ENCODE peak calls at places on chromosome 4, in eight cellular contexts. One of them, this sample, is unnamed.

GRCh38 chr4:12987284-12987683 is 496.9 kb downstream of the RAB28 start:
- DNase-seq in mesenteric fat pad: no peak
- DNase-seq in nephron progenitor cell: no peak
- DNase-seq in lower leg skin: no peak
- DNase-seq in retina: no peak
- DNase-seq in T follicular helper cell: no peak
- DNase-seq in AG10803: no peak
- DNase-seq in effector memory CD4-positive, alpha-beta T cell: no peak
- DNase-seq in this sample: no peak

GRCh38 chr4:14749910-14750309 is 252.4 kb upstream of the CPEB2 start:
- DNase-seq in mesenteric fat pad: no peak
- DNase-seq in effector memory CD4-positive, alpha-beta T cell: no peak
- DNase-seq in lower leg skin: no peak
- DNase-seq in AG10803: peak
- DNase-seq in retina: no peak
- DNase-seq in nephron progenitor cell: no peak
- DNase-seq in T follicular helper cell: no peak
- DNase-seq in this sample: no peak

GRCh38 chr4:33262809-33263208 is 2542.6 kb downstream of the PCDH7 start:
- DNase-seq in lower leg skin: no peak
- DNase-seq in retina: no peak
- DNase-seq in T follicular helper cell: no peak
- DNase-seq in nephron progenitor cell: no peak
- DNase-seq in effector memory CD4-positive, alpha-beta T cell: no peak
- DNase-seq in AG10803: no peak
- DNase-seq in mesenteric fat pad: no peak
- DNase-seq in this sample: no peak

GRCh38 chr4:186400676-186401075 is 134.7 kb downstream of the F11 start:
- DNase-seq in T follicular helper cell: no peak
- DNase-seq in lower leg skin: no peak
- DNase-seq in AG10803: no peak
- DNase-seq in mesenteric fat pad: no peak
- DNase-seq in effector memory CD4-positive, alpha-beta T cell: no peak
- DNase-seq in nephron progenitor cell: no peak
- DNase-seq in retina: no peak
- DNase-seq in this sample: no peak

GRCh38 chr4:40856836-40857362 is 107.1 kb downstream of the NSUN7 start:
- DNase-seq in lower leg skin: peak
- DNase-seq in AG10803: no peak
- DNase-seq in effector memory CD4-positive, alpha-beta T cell: no peak
- DNase-seq in T follicular helper cell: no peak
- DNase-seq in retina: peak
- DNase-seq in nephron progenitor cell: peak
- DNase-seq in mesenteric fat pad: peak
- DNase-seq in this sample: peak

GRCh38 chr4:107017681-107018321 is 18.3 kb downstream of the DKK2 start:
- DNase-seq in retina: no peak
- DNase-seq in T follicular helper cell: no peak
- DNase-seq in mesenteric fat pad: no peak
- DNase-seq in AG10803: no peak
- DNase-seq in nephron progenitor cell: no peak
- DNase-seq in effector memory CD4-positive, alpha-beta T cell: no peak
- DNase-seq in lower leg skin: no peak
- DNase-seq in this sample: no peak

GRCh38 chr4:74028504-74028903 is 10.0 kb downstream of the CXCL3 start:
- DNase-seq in mesenteric fat pad: no peak
- DNase-seq in lower leg skin: no peak
- DNase-seq in retina: no peak
- DNase-seq in AG10803: no peak
- DNase-seq in effector memory CD4-positive, alpha-beta T cell: no peak
- DNase-seq in nephron progenitor cell: no peak
- DNase-seq in T follicular helper cell: no peak
- DNase-seq in this sample: no peak

GRCh38 chr4:145130788-145131398 is 32.8 kb downstream of the ABCE1 start:
- DNase-seq in AG10803: peak
- DNase-seq in nephron progenitor cell: no peak
- DNase-seq in retina: no peak
- DNase-seq in mesenteric fat pad: no peak
- DNase-seq in effector memory CD4-positive, alpha-beta T cell: no peak
- DNase-seq in lower leg skin: no peak
- DNase-seq in T follicular helper cell: no peak
- DNase-seq in this sample: no peak

GRCh38 chr4:148444296-148445070 is 2.3 kb upstream of the NR3C2 start:
- DNase-seq in mesenteric fat pad: peak
- DNase-seq in T follicular helper cell: peak
- DNase-seq in lower leg skin: peak
- DNase-seq in nephron progenitor cell: peak
- DNase-seq in AG10803: no peak
- DNase-seq in effector memory CD4-positive, alpha-beta T cell: peak
- DNase-seq in retina: peak
- DNase-seq in this sample: no peak

GRCh38 chr4:123444298-123444731 is 47.7 kb downstream of the SPRY1 start:
- DNase-seq in AG10803: no peak
- DNase-seq in retina: peak
- DNase-seq in effector memory CD4-positive, alpha-beta T cell: no peak
- DNase-seq in lower leg skin: no peak
- DNase-seq in mesenteric fat pad: no peak
- DNase-seq in nephron progenitor cell: peak
- DNase-seq in T follicular helper cell: no peak
- DNase-seq in this sample: no peak

GRCh38 chr4:157447195-157447594 is 226.7 kb downstream of the GRIA2 start:
- DNase-seq in AG10803: no peak
- DNase-seq in effector memory CD4-positive, alpha-beta T cell: no peak
- DNase-seq in T follicular helper cell: no peak
- DNase-seq in lower leg skin: no peak
- DNase-seq in retina: no peak
- DNase-seq in nephron progenitor cell: no peak
- DNase-seq in mesenteric fat pad: no peak
- DNase-seq in this sample: no peak

GRCh38 chr4:93396274-93396673 is 432.3 kb upstream of the ATOH1 start:
- DNase-seq in effector memory CD4-positive, alpha-beta T cell: no peak
- DNase-seq in nephron progenitor cell: no peak
- DNase-seq in retina: no peak
- DNase-seq in mesenteric fat pad: no peak
- DNase-seq in AG10803: peak
- DNase-seq in T follicular helper cell: no peak
- DNase-seq in lower leg skin: no peak
- DNase-seq in this sample: no peak

GRCh38 chr4:173529505-173530325 is at the start of gene HAND2:
- DNase-seq in lower leg skin: no peak
- DNase-seq in retina: peak
- DNase-seq in mesenteric fat pad: no peak
- DNase-seq in AG10803: peak
- DNase-seq in effector memory CD4-positive, alpha-beta T cell: no peak
- DNase-seq in T follicular helper cell: no peak
- DNase-seq in nephron progenitor cell: peak
- DNase-seq in this sample: peak

GRCh38 chr4:140719022-140719421 is 37.2 kb downstream of the TBC1D9 start:
- DNase-seq in mesenteric fat pad: no peak
- DNase-seq in nephron progenitor cell: no peak
- DNase-seq in lower leg skin: no peak
- DNase-seq in AG10803: peak
- DNase-seq in effector memory CD4-positive, alpha-beta T cell: no peak
- DNase-seq in retina: no peak
- DNase-seq in T follicular helper cell: no peak
- DNase-seq in this sample: no peak

GRCh38 chr4:113837397-113837796 is 75.9 kb upstream of the CAMK2D start:
- DNase-seq in nephron progenitor cell: no peak
- DNase-seq in retina: no peak
- DNase-seq in mesenteric fat pad: no peak
- DNase-seq in T follicular helper cell: no peak
- DNase-seq in AG10803: peak
- DNase-seq in lower leg skin: no peak
- DNase-seq in effector memory CD4-positive, alpha-beta T cell: no peak
- DNase-seq in this sample: no peak

GRCh38 chr4:173318648-173319211 is 15.4 kb downstream of the HMGB2 start:
- DNase-seq in AG10803: peak
- DNase-seq in T follicular helper cell: no peak
- DNase-seq in retina: peak
- DNase-seq in effector memory CD4-positive, alpha-beta T cell: no peak
- DNase-seq in nephron progenitor cell: no peak
- DNase-seq in lower leg skin: no peak
- DNase-seq in mesenteric fat pad: no peak
- DNase-seq in this sample: no peak

GRCh38 chr4:73908965-73909364 is 39.8 kb downstream of the CXCL1 start:
- DNase-seq in lower leg skin: no peak
- DNase-seq in AG10803: no peak
- DNase-seq in retina: no peak
- DNase-seq in nephron progenitor cell: no peak
- DNase-seq in effector memory CD4-positive, alpha-beta T cell: no peak
- DNase-seq in mesenteric fat pad: no peak
- DNase-seq in T follicular helper cell: no peak
- DNase-seq in this sample: no peak

GRCh38 chr4:151806511-151806927 is 45.7 kb upstream of the GATB start:
- DNase-seq in retina: no peak
- DNase-seq in T follicular helper cell: no peak
- DNase-seq in AG10803: peak
- DNase-seq in lower leg skin: no peak
- DNase-seq in mesenteric fat pad: no peak
- DNase-seq in effector memory CD4-positive, alpha-beta T cell: no peak
- DNase-seq in nephron progenitor cell: no peak
- DNase-seq in this sample: no peak

GRCh38 chr4:4358093-4358840 is 28.6 kb upstream of the NSG1 start:
- DNase-seq in mesenteric fat pad: no peak
- DNase-seq in T follicular helper cell: no peak
- DNase-seq in effector memory CD4-positive, alpha-beta T cell: no peak
- DNase-seq in AG10803: no peak
- DNase-seq in nephron progenitor cell: peak
- DNase-seq in lower leg skin: no peak
- DNase-seq in retina: peak
- DNase-seq in this sample: no peak

GRCh38 chr4:40321671-40322131 is 13.4 kb upstream of the CHRNA9 start:
- DNase-seq in lower leg skin: no peak
- DNase-seq in effector memory CD4-positive, alpha-beta T cell: no peak
- DNase-seq in retina: no peak
- DNase-seq in T follicular helper cell: no peak
- DNase-seq in nephron progenitor cell: no peak
- DNase-seq in mesenteric fat pad: no peak
- DNase-seq in AG10803: peak
- DNase-seq in this sample: no peak